ENCODE peak calls at places on chromosomes 11 and 22, in nine cellular contexts. N, E, K, X, Q, D, Z, J and P are unnamed samples.

GRCh38 chr11:106959800-106960199 is 58.5 kb downstream of the GUCY1A2 start:
- DNase-seq in N (no peak), E (no peak), K (no peak), X (peak; percentile 52), Q (no peak), D (no peak), Z (no peak), J (no peak), P (no peak)

GRCh38 chr11:132032555-132032954 is 662.1 kb downstream of the NTM start:
- DNase-seq in N (no peak), E (no peak), K (no peak), X (peak; percentile 79), Q (no peak), D (no peak), Z (no peak), J (no peak), P (no peak)

GRCh38 chr11:119121008-119121810 is at the start of gene HINFP:
- DNase-seq in N (peak; percentile 100), E (peak; percentile 100), K (peak; percentile 99), X (peak; percentile 100), Q (peak; percentile 99), D (peak; percentile 99), Z (peak; percentile 97), J (peak; percentile 97), P (peak; percentile 99)

GRCh38 chr11:34975482-34975881 is 59.1 kb downstream of the PDHX start:
- DNase-seq in N (no peak), E (no peak), K (no peak), X (no peak), Q (no peak), D (no peak), Z (no peak), J (no peak), P (no peak)

GRCh38 chr11:60119708-60120107 is 31.2 kb downstream of the MS4A2 start:
- DNase-seq in N (no peak), E (no peak), K (no peak), X (no peak), Q (no peak), D (no peak), Z (no peak), J (no peak), P (no peak)

GRCh38 chr11:62508336-62509058 is 38.1 kb downstream of the AHNAK start:
- DNase-seq in N (no peak), E (peak; percentile 85), K (no peak), X (peak; percentile 91), Q (no peak), D (no peak), Z (peak; percentile 65), J (peak; percentile 39), P (no peak)

GRCh38 chr11:101323997-101324396 is 194.4 kb upstream of the PGR start:
- DNase-seq in N (no peak), E (no peak), K (no peak), X (no peak), Q (no peak), D (no peak), Z (no peak), J (no peak), P (no peak)

GRCh38 chr11:72233056-72233772 is 8.6 kb downstream of the INPPL1 start:
- DNase-seq in N (no peak), E (no peak), K (no peak), X (no peak), Q (no peak), D (no peak), Z (no peak), J (no peak), P (no peak)

GRCh38 chr11:110362916-110363574 is 66.6 kb upstream of the RDX start:
- DNase-seq in N (no peak), E (no peak), K (no peak), X (no peak), Q (no peak), D (no peak), Z (no peak), J (peak; percentile 34), P (no peak)

GRCh38 chr11:102204174-102204573 is 93.9 kb downstream of the YAP1 start:
- DNase-seq in N (no peak), E (no peak), K (no peak), X (peak; percentile 60), Q (no peak), D (no peak), Z (no peak), J (no peak), P (no peak)

DNA sequence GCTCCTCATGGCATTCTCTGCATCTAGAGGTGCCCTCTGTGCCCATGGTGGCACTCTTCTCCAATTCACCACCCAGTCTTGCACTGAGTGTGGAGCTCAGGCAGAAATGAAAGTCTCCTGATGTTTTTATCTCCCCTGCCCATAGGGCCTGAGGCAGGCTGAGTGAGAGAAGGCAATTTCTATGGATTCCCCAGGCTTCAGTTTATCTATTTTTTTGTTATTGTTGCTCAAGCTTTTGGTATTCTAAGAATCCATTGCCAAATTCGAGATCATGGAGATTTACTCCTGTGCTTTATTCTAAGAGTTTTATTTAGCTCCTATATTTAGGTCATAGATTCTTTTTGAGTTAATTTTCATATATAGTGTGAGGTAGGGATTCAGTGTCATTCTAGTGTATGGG is 40.7 kb downstream of the TSPAN18 start:
- DNase-seq in N (no peak), E (no peak), K (no peak), X (peak; percentile 56), Q (no peak), D (no peak), Z (no peak), J (no peak), P (no peak)
- H3K27ac ChIP-seq in N (no peak overlapping the region), E (peak overlapping the region; percentile 66), K (no peak overlapping the region), X (peak overlapping the region; percentile 53), Q (no peak overlapping the region), D (peak overlapping the region; percentile 86), Z (no peak overlapping the region), J (no peak overlapping the region), P (no peak overlapping the region)

GRCh38 chr22:38221407-38221806 is 19.6 kb downstream of the MAFF start:
- DNase-seq in N (no peak), E (no peak), K (no peak), X (no peak), Q (no peak), D (no peak), Z (no peak), J (no peak), P (peak; percentile 6)

GRCh38 chr22:38219644-38220043 is 17.9 kb downstream of the MAFF start:
- DNase-seq in N (no peak), E (no peak), K (no peak), X (no peak), Q (no peak), D (no peak), Z (no peak), J (no peak), P (no peak)

GRCh38 chr22:38221908-38222796 is 20.4 kb downstream of the MAFF start:
- DNase-seq in N (no peak), E (no peak), K (no peak), X (no peak), Q (no peak), D (no peak), Z (no peak), J (no peak), P (no peak)

GRCh38 chr22:38220163-38220562 is 18.4 kb downstream of the MAFF start:
- DNase-seq in N (no peak), E (no peak), K (no peak), X (peak; percentile 56), Q (no peak), D (no peak), Z (no peak), J (no peak), P (no peak)

DNA sequence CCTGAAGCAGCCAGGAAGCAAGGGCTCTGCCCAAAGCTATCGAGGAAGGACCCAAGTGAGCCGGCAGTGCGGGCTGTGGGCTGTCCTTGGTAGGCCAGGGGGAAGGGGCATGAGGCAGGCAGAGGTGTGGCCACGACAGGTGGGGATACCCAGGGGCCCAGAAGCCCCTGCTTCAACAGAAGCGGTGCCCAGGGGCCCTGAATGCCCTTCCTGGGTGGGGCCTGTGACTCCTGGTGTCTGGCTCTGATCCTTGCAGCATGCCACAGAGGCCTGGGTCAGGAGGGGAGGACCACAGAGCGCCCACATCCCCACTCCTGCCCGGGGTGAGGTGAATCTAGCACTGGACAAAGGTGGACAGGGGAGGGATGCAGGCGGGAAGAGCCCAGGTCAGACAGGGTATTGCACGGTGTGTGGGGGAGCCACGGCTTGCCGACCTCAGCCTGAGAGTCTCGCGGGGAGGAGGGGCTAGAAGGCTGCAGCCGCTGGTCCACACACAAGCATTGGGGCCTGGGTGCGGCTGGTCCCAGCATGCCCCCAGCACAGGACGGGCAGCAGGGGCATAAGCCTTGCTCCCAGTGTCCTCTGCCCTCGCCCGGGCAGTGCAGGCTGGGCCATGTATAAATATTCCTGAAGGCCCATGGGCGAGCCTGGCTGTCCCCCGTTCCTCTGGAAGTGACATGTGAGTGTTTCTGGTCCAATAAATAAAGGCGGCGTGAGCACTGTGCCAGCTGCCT is 19.0 kb downstream of the MAFF start:
- DNase-seq in N (no peak), E (no peak), K (no peak), X (no peak), Q (no peak), D (no peak), Z (no peak), J (no peak), P (no peak)
- H3K4me1 ChIP-seq in N (no peaks in the 10 kb centered on the region), E (peaks cover 49% of the 10 kb centered on the region), K (peaks cover 6% of the 10 kb centered on the region), X (peaks cover 31% of the 10 kb centered on the region), Q (peaks cover 33% of the 10 kb centered on the region), D (peaks cover 42% of the 10 kb centered on the region), Z (no peaks in the 10 kb centered on the region), J (peaks cover 26% of the 10 kb centered on the region), P (peaks cover 27% of the 10 kb centered on the region)

DNA sequence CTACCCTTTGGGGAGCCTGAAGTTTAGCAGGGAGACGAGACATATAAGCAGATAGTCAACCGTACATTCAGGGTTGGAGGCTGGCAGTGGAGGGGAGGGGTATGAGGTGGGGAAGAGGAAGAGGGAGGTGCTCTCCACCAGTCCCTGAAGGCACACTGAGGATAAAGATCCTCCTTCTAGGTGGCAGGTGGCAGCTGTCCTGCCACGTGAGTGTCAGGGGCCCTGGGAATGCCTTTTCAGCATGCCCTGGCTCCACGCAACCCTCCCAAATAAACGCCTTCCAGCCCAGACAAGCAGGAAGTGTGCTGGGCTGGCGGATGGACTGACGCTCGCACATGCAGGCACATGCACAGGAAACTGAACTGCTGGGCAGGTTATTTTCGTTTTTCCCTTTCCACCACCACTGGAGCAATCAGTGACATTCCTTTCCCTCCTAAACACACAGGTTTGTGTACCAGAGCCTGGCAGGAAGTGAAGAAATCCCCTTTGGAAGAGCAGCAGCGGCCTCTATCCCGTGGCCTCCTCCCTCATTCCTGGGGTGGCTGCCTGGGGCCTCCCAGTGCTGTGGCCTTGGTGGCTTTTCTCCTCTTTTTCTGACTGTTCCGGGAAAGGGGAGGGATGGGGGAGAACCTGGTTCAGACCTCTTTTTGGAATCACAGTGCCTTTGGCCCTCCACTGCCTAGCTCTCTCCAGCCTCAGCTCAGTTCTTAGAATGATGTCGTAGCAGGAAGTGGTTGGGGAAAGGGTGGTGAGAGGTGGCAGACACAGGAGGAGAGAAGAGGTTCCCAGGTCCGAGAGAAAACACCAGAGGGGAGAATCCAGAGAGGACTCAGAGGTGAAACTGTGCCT is 157.0 kb upstream of the TIMP3 start:
- DNase-seq in N (no peak), E (peak; percentile 73), K (peak; percentile 17), X (peak; percentile 12), Q (peak; percentile 76), D (no peak), Z (no peak), J (no peak), P (peak; percentile 25)
- H3K4me3 ChIP-seq in N (peak overlapping the region; percentile 22), E (peak overlapping the region; percentile 19), K (peak overlapping the region; percentile 47), X (no peak overlapping the region), Q (no peak overlapping the region), D (no peak overlapping the region), Z (no peak overlapping the region), J (no peak overlapping the region), P (no peak overlapping the region)

GRCh38 chr11:19220903-19221682 is 19.3 kb upstream of the CSRP3 start:
- DNase-seq in N (no peak), E (no peak), K (no peak), X (no peak), Q (no peak), D (no peak), Z (peak; percentile 30), J (no peak), P (no peak)
- H3K27ac ChIP-seq in N (no peak overlapping the region), E (no peak overlapping the region), K (no peak overlapping the region), X (no peak overlapping the region), Q (no peak overlapping the region), D (no peak overlapping the region), Z (no peak overlapping the region), J (no peak overlapping the region), P (no peak overlapping the region)

GRCh38 chr22:42581762-42582716 is 28.3 kb downstream of the SERHL2 start:
- DNase-seq in N (peak; percentile 85), E (peak; percentile 84), K (peak; percentile 79), X (peak; percentile 89), Q (peak; percentile 74), D (peak; percentile 60), Z (peak; percentile 96), J (peak; percentile 21), P (peak; percentile 78)
- H3K4me1 ChIP-seq in N (peaks cover 11% of the 10 kb centered on the region), E (peaks cover 11% of the 10 kb centered on the region), K (peaks cover 9% of the 10 kb centered on the region), X (peaks cover 3% of the 10 kb centered on the region), Q (no peaks in the 10 kb centered on the region), D (peaks cover 4% of the 10 kb centered on the region), Z (peaks cover 16% of the 10 kb centered on the region), J (peaks cover 3% of the 10 kb centered on the region), P (peaks cover 7% of the 10 kb centered on the region)